ENCODE peak calls at places on chromosomes 11 and 22, in five cellular contexts. P, T, Z, X and M are unnamed samples.
A peak's percentile ranks its signal among the peaks of the same experiment; 100 is the strongest.

GRCh38 chr11:14537134-14537599 is 17.0 kb upstream of the PSMA1 start:
- DNase-seq in P (peak; percentile 15), T (no peak), Z (peak; percentile 48), X (peak; percentile 15), M (peak; percentile 18)

GRCh38 chr11:20632169-20632532 is 32.7 kb downstream of the SLC6A5 start:
- DNase-seq in P (no peak), T (no peak), Z (no peak), X (no peak), M (no peak)

GRCh38 chr11:12404461-12404860 is 27.1 kb downstream of the PARVA start:
- DNase-seq in P (no peak), T (no peak), Z (no peak), X (no peak), M (no peak)

GRCh38 chr22:44128961-44129613 is 51.6 kb upstream of the PARVG start:
- DNase-seq in P (no peak), T (no peak), Z (no peak), X (no peak), M (no peak)

GRCh38 chr22:37609240-37610152 is 862 bp downstream of the GGA1 start:
- DNase-seq in P (no peak), T (no peak), Z (peak; percentile 62), X (no peak), M (no peak)

GRCh38 chr11:117657801-117658200 is 139.2 kb downstream of the DSCAML1 start:
- DNase-seq in P (no peak), T (no peak), Z (no peak), X (no peak), M (no peak)

GRCh38 chr11:129950319-129951034 is 52.2 kb downstream of the PRDM10 start:
- DNase-seq in P (peak; percentile 65), T (no peak), Z (peak; percentile 50), X (no peak), M (no peak)

GRCh38 chr11:100739636-100740035 is 52.5 kb downstream of the ARHGAP42 start:
- DNase-seq in P (peak; percentile 90), T (no peak), Z (peak; percentile 96), X (peak; percentile 60), M (no peak)

GRCh38 chr11:78576549-78577097 is 2.0 kb upstream of the NARS2 start:
- DNase-seq in P (no peak), T (no peak), Z (no peak), X (no peak), M (no peak)

GRCh38 chr11:100902454-100903141 is 215.5 kb downstream of the ARHGAP42 start:
- DNase-seq in P (no peak), T (no peak), Z (no peak), X (peak; percentile 51), M (no peak)

GRCh38 chr22:29037340-29037932 is 24.2 kb downstream of the C22orf31 start:
- DNase-seq in P (no peak), T (no peak), Z (no peak), X (no peak), M (no peak)

GRCh38 chr22:24727218-24727851 is 47.2 kb downstream of the PIWIL3 start:
- DNase-seq in P (peak; percentile 94), T (no peak), Z (peak; percentile 77), X (no peak), M (no peak)

GRCh38 chr11:13465909-13466371 is 2.9 kb upstream of the BTBD10 start:
- DNase-seq in P (peak; percentile 55), T (no peak), Z (peak; percentile 55), X (no peak), M (peak; percentile 17)

GRCh38 chr11:2655320-2655719 is 44.5 kb downstream of the KCNQ1OT1 start:
- DNase-seq in P (no peak), T (no peak), Z (no peak), X (no peak), M (no peak)

GRCh38 chr11:130908770-130909625 is 7.3 kb downstream of the SNX19 start:
- DNase-seq in P (peak; percentile 91), T (no peak), Z (peak; percentile 89), X (no peak), M (no peak)

GRCh38 chr11:81237139-81237538 is 1496.5 kb downstream of the FAM181B start:
- DNase-seq in P (peak; percentile 4), T (no peak), Z (peak; percentile 59), X (peak; percentile 7), M (peak; percentile 50)

GRCh38 chr11:87281496-87281895 is 243.8 kb downstream of the TMEM135 start:
- DNase-seq in P (peak; percentile 77), T (no peak), Z (peak; percentile 28), X (no peak), M (no peak)

GRCh38 chr11:80163441-80163840 is 722.6 kb upstream of the TENM4 start:
- DNase-seq in P (no peak), T (no peak), Z (no peak), X (no peak), M (no peak)

GRCh38 chr11:120455487-120455886 is 56.1 kb upstream of the GRIK4 start:
- DNase-seq in P (no peak), T (no peak), Z (no peak), X (no peak), M (no peak)

GRCh38 chr11:2724653-2725366 is 25.0 kb upstream of the KCNQ1OT1 start:
- DNase-seq in P (no peak), T (no peak), Z (no peak), X (no peak), M (no peak)

GRCh38 chr11:62770778-62771143 is 435 bp upstream of the TAF6L start:
- DNase-seq in P (no peak), T (no peak), Z (no peak), X (no peak), M (no peak)

GRCh38 chr22:29716814-29717213 is 3.0 kb upstream of the CABP7 start:
- DNase-seq in P (peak; percentile 80), T (no peak), Z (peak; percentile 81), X (peak; percentile 60), M (peak; percentile 86)

GRCh38 chr22:24824250-24824649 is 18.2 kb downstream of the SGSM1 start:
- DNase-seq in P (no peak), T (no peak), Z (no peak), X (no peak), M (no peak)

GRCh38 chr22:20919718-20920117 is 2.5 kb downstream of the CRKL start:
- DNase-seq in P (no peak), T (no peak), Z (peak; percentile 18), X (no peak), M (no peak)

GRCh38 chr22:36430863-36431262 is 43.1 kb upstream of the MYH9 start:
- DNase-seq in P (peak; percentile 53), T (no peak), Z (peak; percentile 60), X (no peak), M (no peak)

GRCh38 chr11:128553662-128554392 is 33.5 kb downstream of the ETS1 start:
- DNase-seq in P (peak; percentile 32), T (no peak), Z (no peak), X (no peak), M (no peak)

GRCh38 chr22:48259991-48260670 is 1497.7 kb downstream of the TBC1D22A start:
- DNase-seq in P (no peak), T (no peak), Z (no peak), X (no peak), M (no peak)

GRCh38 chr22:29291215-29291614 is 15.2 kb upstream of the GAS2L1 start:
- DNase-seq in P (no peak), T (no peak), Z (no peak), X (no peak), M (no peak)

GRCh38 chr11:83680351-83680750 is 394.2 kb upstream of the CCDC90B start:
- DNase-seq in P (no peak), T (no peak), Z (no peak), X (no peak), M (no peak)

GRCh38 chr22:17250380-17251129 is 31.3 kb upstream of the ADA2 start:
- DNase-seq in P (no peak), T (no peak), Z (no peak), X (no peak), M (no peak)

GRCh38 chr11:100892886-100893285 is 205.8 kb downstream of the ARHGAP42 start:
- DNase-seq in P (no peak), T (no peak), Z (no peak), X (no peak), M (no peak)

GRCh38 chr11:33598426-33599069 is 102.1 kb downstream of the C11orf91 start:
- DNase-seq in P (no peak), T (no peak), Z (no peak), X (no peak), M (peak; percentile 29)

GRCh38 chr11:10387209-10388083 is 67.6 kb upstream of the AMPD3 start:
- DNase-seq in P (peak; percentile 92), T (no peak), Z (no peak), X (no peak), M (no peak)

GRCh38 chr11:1310772-1311468 is 1.5 kb upstream of the TOLLIP start:
- DNase-seq in P (no peak), T (no peak), Z (no peak), X (no peak), M (no peak)

GRCh38 chr11:86183694-86184093 is 60.9 kb upstream of the EED start:
- DNase-seq in P (peak; percentile 76), T (no peak), Z (peak; percentile 81), X (no peak), M (no peak)

GRCh38 chr11:106011481-106011880 is 10.6 kb downstream of the MSANTD4 start:
- DNase-seq in P (no peak), T (no peak), Z (no peak), X (no peak), M (no peak)

GRCh38 chr11:62151737-62152102 is 27.9 kb downstream of the INCENP start:
- DNase-seq in P (no peak), T (no peak), Z (no peak), X (no peak), M (no peak)

GRCh38 chr11:2552202-2552601 is 107.4 kb downstream of the KCNQ1 start:
- DNase-seq in P (no peak), T (no peak), Z (no peak), X (no peak), M (no peak)

GRCh38 chr11:69416123-69416475 is 65.4 kb upstream of the LINC01488 start:
- DNase-seq in P (no peak), T (no peak), Z (no peak), X (no peak), M (no peak)

GRCh38 chr22:27561301-27561820 is 240.2 kb downstream of the MN1 start:
- DNase-seq in P (no peak), T (no peak), Z (no peak), X (no peak), M (no peak)

DNA sequence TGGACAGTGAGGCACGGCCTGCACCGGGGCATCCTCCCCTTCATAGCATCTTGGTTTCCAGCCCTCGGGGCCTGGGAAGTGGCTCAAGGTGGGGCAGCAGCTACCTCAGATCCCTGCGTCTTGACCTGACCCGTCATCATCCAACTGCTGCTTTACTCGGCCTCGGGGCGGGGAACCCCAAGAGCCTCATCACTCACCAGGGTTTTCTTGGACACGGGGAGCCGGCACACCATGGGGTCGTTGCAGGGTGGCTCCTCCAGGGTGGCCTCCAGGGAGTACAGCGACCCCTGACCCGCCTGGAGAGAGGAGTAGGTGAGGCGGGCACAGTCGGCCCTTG is 651 bp downstream of the CTSF start:
- DNase-seq in P (no peak), T (no peak), Z (no peak), X (no peak), M (no peak)
- H3K27ac ChIP-seq in P (no peak overlapping the region), T (no peak overlapping the region), Z (no peak overlapping the region), X (no peak overlapping the region), M (no peak overlapping the region)

GRCh38 chr11:36034572-36035331 is 90.9 kb downstream of the LDLRAD3 start:
- DNase-seq in P (peak; percentile 90), T (no peak), Z (peak; percentile 90), X (peak; percentile 76), M (no peak)
- H3K4me2 ChIP-seq in P (no peak overlapping the region), T (no peak overlapping the region), Z (no peak overlapping the region), X (peak overlapping the region; percentile 16), M (no peak overlapping the region)

GRCh38 chr22:31922593-31922992 is 21.7 kb upstream of the YWHAH start:
- DNase-seq in P (no peak), T (no peak), Z (no peak), X (no peak), M (no peak)
- H4K8ac ChIP-seq in P (no peak overlapping the region), T (no peak overlapping the region), Z (no peak overlapping the region), X (no peak overlapping the region), M (no peak overlapping the region)

GRCh38 chr11:77065878-77066228 is 918 bp upstream of the CAPN5 start:
- DNase-seq in P (peak; percentile 59), T (no peak), Z (peak; percentile 80), X (no peak), M (peak; percentile 17)
- H3K27ac ChIP-seq in P (peak overlapping the region; percentile 90), T (no peak overlapping the region), Z (peak overlapping the region; percentile 57), X (no peak overlapping the region), M (no peak overlapping the region)